ENCODE peak calls at places on chromosomes 6 and 20, in eight cellular contexts. F, L, D, R, Z, P, Y and I are unnamed samples.

GRCh38 chr6:101083533-101084172 is 202.5 kb upstream of the ASCC3 start:
- DNase-seq in F (peak), L (peak), P (peak), R (no peak), D (peak), Z (no peak), Y (no peak), I (peak)

GRCh38 chr20:4726710-4727391 is 5.1 kb downstream of the PRND start:
- DNase-seq in Y (no peak), F (no peak), P (peak), L (peak), R (no peak), D (peak), Z (no peak), I (no peak)

GRCh38 chr20:728022-728944 is 40.0 kb downstream of the SLC52A3 start:
- DNase-seq in P (peak), L (no peak), D (peak), Z (no peak), Y (no peak), F (peak), R (peak), I (peak)

GRCh38 chr20:39310363-39311037 is 348.4 kb downstream of the DHX35 start:
- DNase-seq in D (no peak), Z (no peak), P (no peak), L (no peak), Y (no peak), R (peak), F (no peak), I (no peak)

GRCh38 chr6:132648356-132648755 is 10.6 kb downstream of the TAAR1 start:
- DNase-seq in F (no peak), P (peak), L (no peak), R (no peak), D (peak), Z (no peak), Y (peak), I (peak)

GRCh38 chr6:68575765-68576439 is 59.2 kb upstream of the ADGRB3 start:
- DNase-seq in P (no peak), Z (no peak), D (no peak), R (peak), L (no peak), Y (no peak), F (peak), I (no peak)

GRCh38 chr6:36443951-36444428 is 1.2 kb downstream of the KCTD20 start:
- DNase-seq in F (peak), P (peak), L (no peak), R (peak), D (no peak), Y (no peak), Z (peak), I (peak)

GRCh38 chr6:119764927-119765681 is 415.5 kb upstream of the MAN1A1 start:
- DNase-seq in R (no peak), L (no peak), Y (no peak), P (no peak), D (no peak), F (no peak), Z (no peak), I (no peak)

GRCh38 chr6:49919261-49919660 is 44.7 kb downstream of the DEFB114 start:
- DNase-seq in F (no peak), Z (no peak), P (no peak), D (no peak), R (no peak), Y (no peak), L (no peak), I (no peak)

GRCh38 chr20:24914388-24915241 is 34.5 kb upstream of the CST7 start:
- DNase-seq in Z (no peak), F (no peak), Y (no peak), R (no peak), L (no peak), D (no peak), P (no peak), I (no peak)

GRCh38 chr6:43276180-43277082 is 21.6 kb upstream of the SLC22A7 start:
- DNase-seq in F (peak), Y (no peak), P (no peak), R (no peak), D (peak), Z (no peak), L (no peak), I (no peak)

GRCh38 chr6:39793528-39793927 is 1.4 kb downstream of the DAAM2 start:
- DNase-seq in Y (no peak), R (no peak), D (no peak), F (no peak), P (no peak), Z (no peak), L (no peak), I (no peak)

GRCh38 chr6:116568111-116568510 is 3.2 kb upstream of the RWDD1 start:
- DNase-seq in P (peak), L (no peak), D (no peak), F (no peak), Y (no peak), R (no peak), Z (no peak), I (no peak)

GRCh38 chr20:16541878-16542277 is 31.4 kb downstream of the KIF16B start:
- DNase-seq in D (no peak), L (no peak), P (no peak), F (no peak), Z (no peak), R (no peak), Y (no peak), I (no peak)

GRCh38 chr6:1766663-1767062 is 156.9 kb downstream of the FOXC1 start:
- DNase-seq in P (peak), Y (no peak), F (no peak), D (no peak), R (no peak), L (no peak), Z (no peak), I (peak)

GRCh38 chr6:145756170-145756662 is 20.9 kb upstream of the EPM2A start:
- DNase-seq in Z (no peak), F (no peak), Y (peak), R (no peak), D (peak), L (no peak), P (peak), I (peak)

GRCh38 chr6:123715243-123715863 is 78.6 kb upstream of the TRDN start:
- DNase-seq in L (peak), Y (no peak), F (peak), D (no peak), R (no peak), P (no peak), Z (peak), I (peak)

GRCh38 chr6:98382246-98382645 is 452.1 kb upstream of the POU3F2 start:
- DNase-seq in L (no peak), R (no peak), P (no peak), F (no peak), Z (no peak), Y (no peak), D (no peak), I (no peak)

GRCh38 chr6:99458319-99458718 is 33.2 kb upstream of the PNISR start:
- DNase-seq in L (no peak), R (peak), Y (peak), P (peak), F (peak), D (peak), Z (peak), I (no peak)

GRCh38 chr6:52868240-52868639 is 27.6 kb upstream of the GSTA5 start:
- DNase-seq in D (no peak), P (no peak), F (no peak), Z (no peak), Y (no peak), L (no peak), R (no peak), I (no peak)

GRCh38 chr6:35287671-35288396 is 9.8 kb upstream of the DEF6 start:
- DNase-seq in L (no peak), Y (no peak), R (no peak), F (no peak), D (no peak), Z (no peak), P (peak), I (no peak)

GRCh38 chr6:137407816-137408215 is 86.4 kb downstream of the OLIG3 start:
- DNase-seq in D (no peak), R (no peak), Z (no peak), F (no peak), P (no peak), L (no peak), Y (no peak), I (no peak)

GRCh38 chr6:166678426-166678825 is 51.4 kb upstream of the RPS6KA2 start:
- DNase-seq in F (no peak), Z (peak), Y (no peak), D (peak), L (peak), P (peak), R (no peak), I (peak)

GRCh38 chr6:37314803-37315515 is 38.8 kb upstream of the RNF8 start:
- DNase-seq in F (peak), Y (no peak), R (peak), Z (peak), P (peak), L (peak), D (peak), I (no peak)

GRCh38 chr6:113767985-113768384 is 89.2 kb upstream of the MARCKS start:
- DNase-seq in F (no peak), P (no peak), L (no peak), R (no peak), D (no peak), Y (no peak), Z (no peak), I (no peak)

GRCh38 chr6:151669208-151669560 is 138.3 kb upstream of the ESR1 start:
- DNase-seq in P (no peak), Y (no peak), L (no peak), R (no peak), F (no peak), Z (no peak), D (no peak), I (no peak)
- H2AFZ ChIP-seq in P (no peak), Y (no peak), L (no peak), R (no peak), F (no peak), Z (peak), D (peak), I (peak)

GRCh38 chr6:16149305-16149704 is 20.4 kb downstream of the MYLIP start:
- DNase-seq in D (no peak), R (no peak), Y (no peak), Z (no peak), F (no peak), P (no peak), L (no peak), I (no peak)
- H3K27ac ChIP-seq in D (no peak), R (no peak), Y (no peak), Z (no peak), F (no peak), P (no peak), L (no peak), I (no peak)

GRCh38 chr20:23331951-23332350 is 18.6 kb upstream of the NXT1 start:
- DNase-seq in D (peak), F (peak), Z (no peak), P (no peak), R (no peak), L (no peak), Y (no peak), I (no peak)
- H3K4me2 ChIP-seq in D (peak), F (no peak), Z (no peak), P (no peak), R (no peak), L (no peak), Y (no peak), I (no peak)

GRCh38 chr6:158475344-158476302 is 84.3 kb upstream of the TMEM181 start:
- DNase-seq in F (peak), Y (no peak), P (peak), D (peak), L (no peak), R (no peak), Z (no peak), I (no peak)
- H2AFZ ChIP-seq in F (no peak), Y (no peak), P (peak), D (no peak), L (no peak), R (no peak), Z (no peak), I (peak)

GRCh38 chr6:111741177-111741952 is 131.9 kb downstream of the FYN start:
- DNase-seq in Y (no peak), P (no peak), L (no peak), F (no peak), Z (no peak), D (no peak), R (no peak), I (no peak)

GRCh38 chr6:111738156-111738555 is 132.5 kb upstream of the TRAF3IP2 start:
- DNase-seq in R (no peak), P (no peak), Y (no peak), F (no peak), Z (no peak), D (no peak), L (no peak), I (no peak)

GRCh38 chr6:111738631-111739030 is 133.0 kb upstream of the TRAF3IP2 start:
- DNase-seq in Y (no peak), Z (no peak), R (no peak), D (no peak), P (no peak), F (no peak), L (no peak), I (no peak)

GRCh38 chr6:111740506-111740905 is 132.7 kb downstream of the FYN start:
- DNase-seq in L (no peak), D (no peak), R (no peak), F (no peak), Y (no peak), P (no peak), Z (no peak), I (no peak)

GRCh38 chr6:111739257-111739696 is 133.6 kb upstream of the TRAF3IP2 start:
- DNase-seq in L (no peak), F (no peak), D (no peak), P (no peak), Y (no peak), Z (no peak), R (no peak), I (no peak)
- H3K27ac ChIP-seq in L (no peak), F (no peak), D (no peak), P (no peak), Y (no peak), Z (no peak), R (no peak), I (no peak)